ENCODE peak calls at places on chromosome 15, in ten cellular contexts. C is A549; D is GM03348; S is stimulated activated CD4-positive, alpha-beta T cell treated with anti-CD3 and anti-CD28 coated beads, Interleukin-15, amount 100 ng/mL, for 24 hours; O is iris pigment epithelial cell; N is neural progenitor cell; K is HFF-Myc; W is adipocyte; X is GM12865; A is NCI-H748 treated with DMSO at 0.1 percent for 48 hours. U is an unnamed sample.

GRCh38 chr15:101050647-101051290 is 131.6 kb downstream of the LRRK1 start:
- DNase-seq in S (no peak), D (no peak), K (no peak), A (no peak), O (no peak), W (no peak), C (no peak), N (no peak), X (peak), U (no peak)

GRCh38 chr15:80619677-80620076 is 75.4 kb upstream of the ABHD17C start:
- DNase-seq in D (peak), C (no peak), O (no peak), A (no peak), N (peak), K (no peak), S (no peak), X (no peak), W (peak), U (peak)

GRCh38 chr15:44593042-44593736 is 56.2 kb downstream of the EIF3J start:
- DNase-seq in D (peak), W (peak), O (no peak), K (no peak), S (no peak), X (peak), N (no peak), C (no peak), A (no peak), U (peak)

GRCh38 chr15:39468828-39469227 is 112.1 kb upstream of the THBS1 start:
- DNase-seq in K (no peak), D (no peak), W (peak), O (peak), C (no peak), N (no peak), S (no peak), X (no peak), A (no peak), U (peak)

GRCh38 chr15:65580287-65580686 is 30.6 kb downstream of the INTS14 start:
- DNase-seq in N (peak), C (peak), W (peak), S (no peak), D (peak), O (peak), K (no peak), A (no peak), X (no peak), U (peak)

GRCh38 chr15:95888762-95889161 is 441.7 kb upstream of the NR2F2 start:
- DNase-seq in K (no peak), C (no peak), N (no peak), W (no peak), X (no peak), A (no peak), O (peak), S (no peak), D (no peak), U (no peak)

GRCh38 chr15:66854012-66854965 is 152.3 kb downstream of the SMAD6 start:
- DNase-seq in W (no peak), N (no peak), S (no peak), O (no peak), X (no peak), A (no peak), D (no peak), C (no peak), K (no peak), U (peak)

GRCh38 chr15:88954431-88955277 is 41.5 kb upstream of the MFGE8 start:
- DNase-seq in S (no peak), D (peak), W (no peak), C (no peak), O (no peak), N (peak), A (no peak), K (no peak), X (peak), U (peak)

GRCh38 chr15:70002897-70003296 is 94.8 kb downstream of the TLE3 start:
- DNase-seq in N (no peak), A (no peak), O (no peak), C (no peak), K (no peak), X (no peak), D (no peak), W (no peak), S (no peak), U (no peak)

GRCh38 chr15:69548367-69548766 is 95.7 kb downstream of the RPLP1 start:
- DNase-seq in S (no peak), K (no peak), A (no peak), O (no peak), D (no peak), N (no peak), W (no peak), X (no peak), C (no peak), U (no peak)

GRCh38 chr15:83767786-83768185 is 113.9 kb downstream of the ADAMTSL3 start:
- DNase-seq in K (no peak), D (no peak), A (no peak), O (peak), X (no peak), N (no peak), C (no peak), S (no peak), W (no peak), U (no peak)